ENCODE peak calls at places on chromosomes 5 and 9, in six cellular contexts. One of them, this sample, is unnamed.

GRCh38 chr9:80995759-80996158 is 693.6 kb downstream of the TLE1 start:
- DNase-seq in HCT116: no peak
- DNase-seq in MCF 10A: peak; percentile 20
- DNase-seq in cardiac muscle cell: peak; percentile 44
- DNase-seq in breast epithelium: no peak
- DNase-seq in RWPE1: peak; percentile 17
- DNase-seq in this sample: no peak

GRCh38 chr9:99907208-99907532 is 716 bp downstream of the STX17 start:
- DNase-seq in HCT116: no peak
- DNase-seq in breast epithelium: no peak
- DNase-seq in MCF 10A: no peak
- DNase-seq in RWPE1: no peak
- DNase-seq in cardiac muscle cell: no peak
- DNase-seq in this sample: no peak

GRCh38 chr5:14513266-14513665 is 68.3 kb upstream of the OTULINL start:
- DNase-seq in HCT116: no peak
- DNase-seq in breast epithelium: no peak
- DNase-seq in RWPE1: no peak
- DNase-seq in cardiac muscle cell: no peak
- DNase-seq in MCF 10A: no peak
- DNase-seq in this sample: no peak

GRCh38 chr9:27671591-27671990 is 98.3 kb upstream of the C9orf72 start:
- DNase-seq in MCF 10A: no peak
- DNase-seq in RWPE1: no peak
- DNase-seq in HCT116: no peak
- DNase-seq in breast epithelium: no peak
- DNase-seq in cardiac muscle cell: peak; percentile 17
- DNase-seq in this sample: no peak

GRCh38 chr9:117448066-117448465 is 33.2 kb upstream of the ASTN2 start:
- DNase-seq in RWPE1: no peak
- DNase-seq in HCT116: no peak
- DNase-seq in cardiac muscle cell: no peak
- DNase-seq in MCF 10A: peak; percentile 7
- DNase-seq in breast epithelium: no peak
- DNase-seq in this sample: no peak

GRCh38 chr9:130421154-130421801 is 23.5 kb upstream of the ASS1 start:
- DNase-seq in breast epithelium: no peak
- DNase-seq in RWPE1: no peak
- DNase-seq in HCT116: no peak
- DNase-seq in MCF 10A: no peak
- DNase-seq in cardiac muscle cell: no peak
- DNase-seq in this sample: no peak

GRCh38 chr9:91710148-91710547 is 239.9 kb downstream of the ROR2 start:
- DNase-seq in breast epithelium: no peak
- DNase-seq in HCT116: no peak
- DNase-seq in RWPE1: no peak
- DNase-seq in MCF 10A: no peak
- DNase-seq in cardiac muscle cell: no peak
- DNase-seq in this sample: no peak

GRCh38 chr9:4048441-4048840 is 251.4 kb downstream of the GLIS3 start:
- DNase-seq in cardiac muscle cell: peak; percentile 58
- DNase-seq in MCF 10A: peak; percentile 45
- DNase-seq in HCT116: no peak
- DNase-seq in breast epithelium: no peak
- DNase-seq in RWPE1: no peak
- DNase-seq in this sample: peak; percentile 6

GRCh38 chr5:168317521-168318147 is 26.2 kb downstream of the WWC1 start:
- DNase-seq in MCF 10A: peak; percentile 93
- DNase-seq in cardiac muscle cell: peak; percentile 98
- DNase-seq in HCT116: peak; percentile 82
- DNase-seq in RWPE1: peak; percentile 79
- DNase-seq in breast epithelium: no peak
- DNase-seq in this sample: peak; percentile 77

GRCh38 chr9:105241356-105242043 is 3.0 kb upstream of the SLC44A1 start:
- DNase-seq in HCT116: no peak
- DNase-seq in RWPE1: no peak
- DNase-seq in MCF 10A: no peak
- DNase-seq in cardiac muscle cell: peak; percentile 42
- DNase-seq in breast epithelium: no peak
- DNase-seq in this sample: no peak

GRCh38 chr9:83572524-83572923 is 34.3 kb upstream of the FRMD3 start:
- DNase-seq in cardiac muscle cell: peak; percentile 93
- DNase-seq in RWPE1: no peak
- DNase-seq in HCT116: no peak
- DNase-seq in MCF 10A: peak; percentile 30
- DNase-seq in breast epithelium: no peak
- DNase-seq in this sample: no peak

GRCh38 chr5:82730862-82731261 is 346.3 kb downstream of the TMEM167A start:
- DNase-seq in HCT116: no peak
- DNase-seq in RWPE1: no peak
- DNase-seq in MCF 10A: no peak
- DNase-seq in breast epithelium: no peak
- DNase-seq in cardiac muscle cell: no peak
- DNase-seq in this sample: peak; percentile 32

GRCh38 chr5:150401076-150401375 is 11.7 kb downstream of the CD74 start:
- DNase-seq in RWPE1: no peak
- DNase-seq in HCT116: no peak
- DNase-seq in breast epithelium: no peak
- DNase-seq in MCF 10A: no peak
- DNase-seq in cardiac muscle cell: no peak
- DNase-seq in this sample: no peak

GRCh38 chr9:8241201-8241600 is 441.6 kb upstream of the DMAC1 start:
- DNase-seq in RWPE1: no peak
- DNase-seq in HCT116: no peak
- DNase-seq in MCF 10A: peak; percentile 13
- DNase-seq in breast epithelium: no peak
- DNase-seq in cardiac muscle cell: no peak
- DNase-seq in this sample: no peak

GRCh38 chr5:111984044-111984443 is 227.1 kb upstream of the NREP start:
- DNase-seq in HCT116: no peak
- DNase-seq in RWPE1: peak; percentile 36
- DNase-seq in MCF 10A: peak; percentile 27
- DNase-seq in breast epithelium: no peak
- DNase-seq in cardiac muscle cell: peak; percentile 90
- DNase-seq in this sample: peak; percentile 10

GRCh38 chr9:133003071-133003461 is 24.6 kb downstream of the GFI1B start:
- DNase-seq in breast epithelium: no peak
- DNase-seq in MCF 10A: no peak
- DNase-seq in RWPE1: no peak
- DNase-seq in cardiac muscle cell: no peak
- DNase-seq in HCT116: no peak
- DNase-seq in this sample: no peak

GRCh38 chr5:96113170-96113939 is 151.7 kb upstream of the ELL2 start:
- DNase-seq in MCF 10A: peak; percentile 73
- DNase-seq in HCT116: no peak
- DNase-seq in breast epithelium: peak; percentile 76
- DNase-seq in cardiac muscle cell: no peak
- DNase-seq in RWPE1: peak; percentile 94
- DNase-seq in this sample: no peak

GRCh38 chr9:38641985-38642864 is 21.8 kb upstream of the ANKRD18A start:
- DNase-seq in RWPE1: peak; percentile 67
- DNase-seq in breast epithelium: no peak
- DNase-seq in HCT116: peak; percentile 59
- DNase-seq in cardiac muscle cell: peak; percentile 73
- DNase-seq in MCF 10A: peak; percentile 76
- DNase-seq in this sample: peak; percentile 13

GRCh38 chr5:176778921-176779465 is 31.4 kb upstream of the UNC5A start:
- DNase-seq in breast epithelium: no peak
- DNase-seq in MCF 10A: no peak
- DNase-seq in cardiac muscle cell: no peak
- DNase-seq in HCT116: no peak
- DNase-seq in RWPE1: no peak
- DNase-seq in this sample: no peak

GRCh38 chr5:65874241-65874640 is 52.1 kb upstream of the ERBIN start:
- DNase-seq in RWPE1: peak; percentile 76
- DNase-seq in MCF 10A: peak; percentile 85
- DNase-seq in breast epithelium: no peak
- DNase-seq in cardiac muscle cell: no peak
- DNase-seq in HCT116: no peak
- DNase-seq in this sample: no peak

GRCh38 chr9:90940280-90940679 is 138.7 kb downstream of the SYK start:
- DNase-seq in MCF 10A: no peak
- DNase-seq in breast epithelium: no peak
- DNase-seq in RWPE1: no peak
- DNase-seq in HCT116: no peak
- DNase-seq in cardiac muscle cell: no peak
- DNase-seq in this sample: no peak

GRCh38 chr9:95004452-95005275 is 278.2 kb downstream of the AOPEP start:
- DNase-seq in HCT116: no peak
- DNase-seq in MCF 10A: peak; percentile 51
- DNase-seq in RWPE1: peak; percentile 67
- DNase-seq in cardiac muscle cell: peak; percentile 40
- DNase-seq in breast epithelium: no peak
- DNase-seq in this sample: peak; percentile 68

GRCh38 chr9:117665601-117666377 is 38.4 kb upstream of the TLR4 start:
- DNase-seq in breast epithelium: no peak
- DNase-seq in HCT116: no peak
- DNase-seq in cardiac muscle cell: no peak
- DNase-seq in MCF 10A: no peak
- DNase-seq in RWPE1: no peak
- DNase-seq in this sample: no peak

GRCh38 chr9:103242025-103242424 is 246.9 kb downstream of the CYLC2 start:
- DNase-seq in RWPE1: peak; percentile 65
- DNase-seq in breast epithelium: no peak
- DNase-seq in cardiac muscle cell: no peak
- DNase-seq in MCF 10A: peak; percentile 43
- DNase-seq in HCT116: no peak
- DNase-seq in this sample: no peak

GRCh38 chr9:94912700-94913249 is 186.3 kb downstream of the AOPEP start:
- DNase-seq in HCT116: peak; percentile 78
- DNase-seq in cardiac muscle cell: peak; percentile 77
- DNase-seq in MCF 10A: peak; percentile 82
- DNase-seq in RWPE1: peak; percentile 98
- DNase-seq in breast epithelium: peak; percentile 36
- DNase-seq in this sample: peak; percentile 47

GRCh38 chr5:177447066-177447610 is 524 bp downstream of the PRR7 start:
- DNase-seq in breast epithelium: no peak
- DNase-seq in HCT116: no peak
- DNase-seq in RWPE1: peak; percentile 64
- DNase-seq in MCF 10A: peak; percentile 71
- DNase-seq in cardiac muscle cell: peak; percentile 49
- DNase-seq in this sample: peak; percentile 82

DNA sequence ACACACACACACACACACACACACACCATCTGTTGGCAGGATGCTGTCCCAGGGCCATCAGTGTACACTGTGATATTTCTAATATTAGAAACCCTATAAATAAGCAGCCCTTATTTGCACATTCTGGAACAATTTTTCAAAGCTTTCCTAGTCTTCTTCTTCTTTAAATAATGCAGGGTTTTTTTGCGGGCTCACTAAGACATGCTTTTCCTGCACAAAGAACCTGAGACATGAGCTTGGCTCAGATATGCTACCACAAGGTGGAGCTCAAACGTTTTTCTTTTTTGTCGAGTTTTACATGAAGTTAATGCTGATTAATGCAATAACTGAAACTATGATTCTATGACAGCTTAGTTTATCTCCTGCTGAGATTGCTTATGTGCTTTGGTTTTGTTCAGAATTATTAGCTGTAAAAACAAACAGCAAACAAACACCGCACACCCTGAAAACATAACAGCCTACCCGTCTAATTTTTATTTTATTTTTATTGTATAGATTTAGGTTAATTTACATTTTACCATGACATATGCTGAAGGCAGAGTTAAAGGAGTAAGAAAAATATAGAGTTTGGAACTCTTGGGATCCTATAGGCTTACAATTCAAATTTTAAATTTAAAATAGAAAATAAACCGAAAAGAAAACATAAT is 95.7 kb downstream of the ALDH1A1 start:
- DNase-seq in cardiac muscle cell: peak; percentile 79
- DNase-seq in breast epithelium: no peak
- DNase-seq in MCF 10A: peak; percentile 64
- DNase-seq in HCT116: peak; percentile 65
- DNase-seq in RWPE1: peak; percentile 44
- DNase-seq in this sample: peak; percentile 45
- TF ChIP-seq CTCF in cardiac muscle cell: peak; percentile 75
- TF ChIP-seq CTCF in breast epithelium: peak; percentile 56
- TF ChIP-seq CTCF in MCF 10A: peak; percentile 41
- TF ChIP-seq CTCF in HCT116: peak; percentile 81
- TF ChIP-seq CTCF in RWPE1: peak; percentile 67
- TF ChIP-seq CTCF in this sample: no peak

GRCh38 chr5:84058561-84058960 is 326.1 kb downstream of the EDIL3 start:
- DNase-seq in MCF 10A: no peak
- DNase-seq in RWPE1: no peak
- DNase-seq in breast epithelium: no peak
- DNase-seq in HCT116: no peak
- DNase-seq in cardiac muscle cell: peak; percentile 15
- DNase-seq in this sample: no peak

GRCh38 chr5:84059672-84060071 is 325.0 kb downstream of the EDIL3 start:
- DNase-seq in cardiac muscle cell: no peak
- DNase-seq in RWPE1: peak; percentile 11
- DNase-seq in MCF 10A: no peak
- DNase-seq in HCT116: no peak
- DNase-seq in breast epithelium: no peak
- DNase-seq in this sample: no peak
- TF ChIP-seq CTCF in cardiac muscle cell: no peak
- TF ChIP-seq CTCF in RWPE1: no peak
- TF ChIP-seq CTCF in MCF 10A: no peak
- TF ChIP-seq CTCF in HCT116: no peak
- TF ChIP-seq CTCF in breast epithelium: no peak
- TF ChIP-seq CTCF in this sample: no peak

DNA sequence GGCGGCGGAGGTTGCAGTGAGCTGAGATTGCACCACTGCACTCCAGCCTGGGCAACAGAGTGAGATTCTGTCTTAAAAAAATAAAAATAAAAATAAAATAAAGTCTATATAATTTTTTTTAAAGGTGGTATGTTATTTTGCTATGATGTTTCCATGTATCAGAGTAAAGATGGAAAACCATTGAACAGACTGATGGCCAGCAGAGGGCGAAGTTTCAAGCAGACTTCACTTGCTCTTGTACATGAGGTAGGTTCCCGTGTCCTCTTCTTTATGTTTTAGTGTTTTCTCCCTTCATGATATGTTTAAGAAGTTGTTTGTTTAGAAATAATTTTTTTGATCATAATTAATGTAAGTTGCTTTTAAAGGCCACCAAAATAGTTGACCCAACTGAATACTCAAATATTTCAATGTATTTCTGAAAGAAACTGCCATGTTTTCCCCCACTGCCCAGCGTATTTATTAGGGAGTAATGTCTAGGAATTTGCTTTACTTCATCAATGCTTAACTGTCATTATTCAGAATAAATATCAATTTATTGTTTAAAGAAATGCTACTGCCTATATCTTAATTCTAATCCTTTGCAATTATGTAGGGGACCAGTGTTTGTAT is 146.4 kb downstream of the HACD4 start:
- DNase-seq in MCF 10A: peak; percentile 65
- DNase-seq in RWPE1: peak; percentile 18
- DNase-seq in cardiac muscle cell: peak; percentile 74
- DNase-seq in breast epithelium: no peak
- DNase-seq in HCT116: peak; percentile 12
- DNase-seq in this sample: peak; percentile 54
- TF ChIP-seq CTCF in MCF 10A: peak; percentile 48
- TF ChIP-seq CTCF in RWPE1: peak; percentile 67
- TF ChIP-seq CTCF in cardiac muscle cell: peak; percentile 69
- TF ChIP-seq CTCF in breast epithelium: no peak
- TF ChIP-seq CTCF in HCT116: peak; percentile 60
- TF ChIP-seq CTCF in this sample: peak; percentile 40

DNA sequence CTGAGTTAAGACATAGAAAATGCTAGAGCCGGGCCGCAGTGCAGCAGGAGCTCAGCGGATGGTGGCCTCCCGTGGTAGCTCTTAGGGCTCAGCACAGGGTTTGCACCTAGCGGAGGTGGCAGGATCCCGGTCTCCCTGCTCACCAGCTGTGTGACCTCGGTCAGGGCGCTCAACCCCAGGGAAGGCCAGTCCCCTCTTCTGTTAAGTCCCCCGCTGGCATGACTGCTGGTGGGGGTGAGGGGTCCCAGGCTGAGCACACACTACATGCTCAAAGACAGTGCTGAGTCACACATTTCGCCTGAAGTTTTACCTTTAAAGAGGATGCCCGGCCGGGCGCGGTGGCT is 39.0 kb downstream of the HRH2 start:
- DNase-seq in MCF 10A: no peak
- DNase-seq in HCT116: no peak
- DNase-seq in cardiac muscle cell: no peak
- DNase-seq in breast epithelium: no peak
- DNase-seq in RWPE1: no peak
- DNase-seq in this sample: no peak
- TF ChIP-seq CTCF in MCF 10A: no peak
- TF ChIP-seq CTCF in HCT116: no peak
- TF ChIP-seq CTCF in cardiac muscle cell: no peak
- TF ChIP-seq CTCF in breast epithelium: no peak
- TF ChIP-seq CTCF in RWPE1: no peak
- TF ChIP-seq CTCF in this sample: no peak